ENCODE peak calls at places on chromosome 9, in six cellular contexts. L is PC-3; U is neural progenitor cell; T is testis; O is IMR-90; P is CD8-positive, alpha-beta T cell. Y is an unnamed sample. For H3K4me1 and H3K36me3, the result is how much of the 10 kb centered on the place peaks cover.

GRCh38 chr9:4425358-4426045 is 64.8 kb upstream of the SLC1A1 start:
- DNase-seq in L (no peak), U (no peak), T (no peak), O (no peak), P (no peak), Y (no peak)

GRCh38 chr9:33799928-33800689 is 4.7 kb downstream of the PRSS3 start:
- DNase-seq in L (no peak), U (no peak), T (no peak), O (no peak), P (no peak), Y (no peak)

GRCh38 chr9:137968235-137968634 is 90.7 kb downstream of the CACNA1B start:
- DNase-seq in L (no peak), U (peak), T (no peak), O (no peak), P (no peak), Y (no peak)

GRCh38 chr9:37999501-38000189 is 69.4 kb downstream of the SHB start:
- DNase-seq in L (peak), U (peak), T (no peak), O (peak), P (no peak), Y (no peak)

GRCh38 chr9:34869390-34869789 is 88.7 kb upstream of the PHF24 start:
- DNase-seq in L (peak), U (peak), T (peak), O (peak), P (no peak), Y (no peak)

GRCh38 chr9:4022435-4023067 is 277.3 kb downstream of the GLIS3 start:
- DNase-seq in L (peak), U (no peak), T (no peak), O (peak), P (no peak), Y (no peak)

GRCh38 chr9:76759726-76760125 is 4.5 kb upstream of the PCA3 start:
- DNase-seq in L (no peak), U (no peak), T (no peak), O (no peak), P (no peak), Y (no peak)

GRCh38 chr9:70049672-70050271 is 6.1 kb downstream of the MAMDC2 start:
- DNase-seq in L (no peak), U (no peak), T (peak), O (peak), P (no peak), Y (no peak)

GRCh38 chr9:20015427-20015931 is 226.6 kb upstream of the SLC24A2 start:
- DNase-seq in L (no peak), U (no peak), T (no peak), O (no peak), P (no peak), Y (no peak)

GRCh38 chr9:35748858-35749514 is at the start of the genes GBA2 and RGP1:
- DNase-seq in L (peak), U (peak), T (peak), O (peak), P (peak), Y (peak)

GRCh38 chr9:12817702-12818101 is 42.9 kb downstream of the LURAP1L start:
- DNase-seq in L (peak), U (no peak), T (no peak), O (peak), P (no peak), Y (no peak)

GRCh38 chr9:123660691-123661090 is 269.2 kb downstream of the DENND1A start:
- DNase-seq in L (no peak), U (no peak), T (no peak), O (no peak), P (no peak), Y (no peak)

GRCh38 chr9:133463864-133464615 is 4.3 kb downstream of the CACFD1 start:
- DNase-seq in L (no peak), U (no peak), T (peak), O (no peak), P (no peak), Y (peak)

GRCh38 chr9:13083366-13083765 is 196.1 kb downstream of the MPDZ start:
- DNase-seq in L (peak), U (no peak), T (no peak), O (no peak), P (no peak), Y (no peak)

GRCh38 chr9:116506685-116507084 is 180.4 kb upstream of the TRIM32 start:
- DNase-seq in L (peak), U (no peak), T (no peak), O (peak), P (no peak), Y (no peak)

GRCh38 chr9:121510766-121511555 is 11.3 kb upstream of the GGTA1 start:
- DNase-seq in L (no peak), U (no peak), T (no peak), O (peak), P (no peak), Y (no peak)

GRCh38 chr9:128917151-128917849 is 3.5 kb upstream of the PHYHD1 start:
- DNase-seq in L (peak), U (no peak), T (peak), O (peak), P (no peak), Y (no peak)

GRCh38 chr9:74173284-74173683 is 323.9 kb upstream of the RORB start:
- DNase-seq in L (no peak), U (no peak), T (no peak), O (no peak), P (no peak), Y (no peak)

GRCh38 chr9:1001838-1002237 is 25.4 kb downstream of the DMRT3 start:
- DNase-seq in L (peak), U (no peak), T (no peak), O (no peak), P (no peak), Y (no peak)

GRCh38 chr9:124001445-124001799 is 10.1 kb upstream of the LHX2 start:
- DNase-seq in L (no peak), U (no peak), T (no peak), O (no peak), P (no peak), Y (no peak)

GRCh38 chr9:109242751-109243150 is 75.7 kb upstream of the FRRS1L start:
- DNase-seq in L (no peak), U (no peak), T (no peak), O (no peak), P (no peak), Y (no peak)

GRCh38 chr9:115191667-115192066 is 73.7 kb upstream of the TNC start:
- DNase-seq in L (no peak), U (peak), T (no peak), O (no peak), P (no peak), Y (no peak)

GRCh38 chr9:121989010-121989409 is 104.1 kb downstream of the TTLL11 start:
- DNase-seq in L (peak), U (peak), T (peak), O (peak), P (no peak), Y (peak)

GRCh38 chr9:95506692-95507455 is 9.9 kb downstream of the PTCH1 start:
- DNase-seq in L (peak), U (peak), T (peak), O (peak), P (peak), Y (peak)

GRCh38 chr9:123689701-123690428 is 240.1 kb downstream of the DENND1A start:
- DNase-seq in L (peak), U (no peak), T (no peak), O (no peak), P (no peak), Y (no peak)

GRCh38 chr9:122806661-122807060 is 6.7 kb downstream of the OR1K1 start:
- DNase-seq in L (no peak), U (no peak), T (no peak), O (no peak), P (no peak), Y (no peak)

GRCh38 chr9:34737677-34738260 is 27.8 kb upstream of the CCL21 start:
- DNase-seq in L (no peak), U (no peak), T (no peak), O (no peak), P (no peak), Y (no peak)

GRCh38 chr9:132562313-132562588 is 20.2 kb upstream of the BARHL1 start:
- DNase-seq in L (no peak), U (no peak), T (no peak), O (no peak), P (no peak), Y (no peak)

GRCh38 chr9:97591535-97591934 is 41.6 kb downstream of the TSTD2 start:
- DNase-seq in L (no peak), U (no peak), T (no peak), O (no peak), P (no peak), Y (no peak)

GRCh38 chr9:27473135-27473534 is 51.0 kb upstream of the IFNK start:
- DNase-seq in L (no peak), U (peak), T (peak), O (no peak), P (no peak), Y (no peak)

GRCh38 chr9:125189011-125189360 is 617 bp downstream of the PPP6C start:
- DNase-seq in L (no peak), U (peak), T (peak), O (no peak), P (peak), Y (peak)

GRCh38 chr9:16236882-16237281 is 633.6 kb downstream of the BNC2 start:
- DNase-seq in L (no peak), U (no peak), T (no peak), O (peak), P (no peak), Y (no peak)

GRCh38 chr9:16236326-16236725 is 634.1 kb downstream of the BNC2 start:
- DNase-seq in L (no peak), U (no peak), T (no peak), O (peak), P (no peak), Y (no peak)

GRCh38 chr9:16241231-16241630 is 629.2 kb downstream of the BNC2 start:
- DNase-seq in L (peak), U (no peak), T (no peak), O (peak), P (no peak), Y (no peak)

GRCh38 chr9:16243798-16244197 is 626.7 kb downstream of the BNC2 start:
- DNase-seq in L (no peak), U (peak), T (no peak), O (no peak), P (no peak), Y (no peak)

DNA sequence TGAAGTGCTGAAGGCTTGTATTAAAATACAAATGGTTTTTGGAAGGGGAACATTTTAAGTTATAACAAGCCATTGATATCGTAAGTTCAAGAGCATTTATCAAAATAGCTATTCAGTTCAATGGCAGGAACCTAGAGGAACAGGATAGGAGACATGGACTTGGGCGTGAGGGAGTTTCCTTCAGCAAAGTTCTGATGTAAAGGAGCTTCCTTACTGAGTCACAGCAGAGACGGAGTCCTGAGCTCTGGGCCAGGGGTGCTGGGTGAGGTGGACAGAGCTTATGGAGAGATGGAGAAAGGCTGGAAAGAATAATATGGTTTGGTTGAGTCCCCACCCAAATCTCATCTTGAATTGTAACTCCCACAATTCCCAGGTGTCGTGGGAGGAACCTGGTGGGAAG is 631.7 kb downstream of the BNC2 start:
- DNase-seq in L (no peak), U (no peak), T (no peak), O (no peak), P (no peak), Y (no peak)
- H3K4me3 ChIP-seq in L (no peak), U (no peak), T (no peak), O (no peak), P (no peak), Y (no peak)

DNA sequence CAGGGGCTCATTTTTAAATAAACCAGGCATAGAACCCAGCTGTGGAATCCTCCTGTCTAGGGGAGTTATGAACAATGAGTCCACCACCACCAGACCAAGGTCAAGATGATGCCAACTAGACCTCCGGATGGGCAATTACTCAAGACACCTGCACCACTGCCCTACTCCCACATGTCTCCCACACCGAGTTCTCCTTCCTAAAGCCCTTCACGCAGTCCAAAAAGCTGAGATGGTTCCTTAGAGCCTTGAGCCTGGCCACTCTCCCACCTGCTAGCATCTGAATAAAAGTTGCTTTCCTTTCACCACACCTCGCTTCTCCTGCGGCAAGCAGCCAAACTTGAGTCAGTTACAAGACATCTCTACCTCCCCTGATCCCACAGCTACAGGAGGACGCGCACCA is 15.4 kb upstream of the PPP1R26 start:
- DNase-seq in L (no peak), U (no peak), T (no peak), O (no peak), P (no peak), Y (no peak)
- H3K4me1 ChIP-seq in L (under half), U (under half), T (under half), O (under half), P (under half), Y (under half)

DNA sequence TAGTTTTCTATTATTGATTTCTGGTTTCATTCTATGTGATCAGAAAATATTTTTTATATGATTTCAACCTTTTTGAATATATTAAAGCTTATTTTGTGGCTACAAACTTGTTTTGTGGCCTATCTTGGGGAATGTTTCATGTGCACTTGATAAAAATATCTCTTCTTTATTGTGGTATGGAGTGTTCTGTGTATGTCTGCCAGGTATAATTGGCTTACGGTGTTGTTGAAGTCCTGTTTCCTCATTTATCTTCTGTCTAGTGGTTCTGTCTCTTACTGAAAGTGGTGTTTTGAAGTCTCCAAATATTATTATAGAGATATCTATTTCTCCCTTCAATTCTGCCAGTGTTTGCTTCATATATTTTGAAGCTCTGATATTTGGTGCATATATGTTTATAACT is 9.6 kb downstream of the CARD19 start:
- DNase-seq in L (no peak), U (no peak), T (no peak), O (no peak), P (no peak), Y (no peak)
- H3K36me3 ChIP-seq in L (under half), U (under half), T (under half), O (under half), P (under half), Y (under half)

GRCh38 chr9:87665516-87665915 is 60.4 kb upstream of the CTSL start:
- DNase-seq in L (no peak), U (no peak), T (no peak), O (no peak), P (no peak), Y (no peak)

GRCh38 chr9:87664153-87665060 is 61.5 kb upstream of the CTSL start:
- DNase-seq in L (no peak), U (no peak), T (no peak), O (no peak), P (no peak), Y (no peak)

GRCh38 chr9:87661241-87661640 is 64.7 kb upstream of the CTSL start:
- DNase-seq in L (no peak), U (no peak), T (no peak), O (no peak), P (no peak), Y (no peak)

GRCh38 chr9:87662808-87663528 is 63.0 kb upstream of the CTSL start:
- DNase-seq in L (peak), U (peak), T (peak), O (peak), P (no peak), Y (peak)

DNA sequence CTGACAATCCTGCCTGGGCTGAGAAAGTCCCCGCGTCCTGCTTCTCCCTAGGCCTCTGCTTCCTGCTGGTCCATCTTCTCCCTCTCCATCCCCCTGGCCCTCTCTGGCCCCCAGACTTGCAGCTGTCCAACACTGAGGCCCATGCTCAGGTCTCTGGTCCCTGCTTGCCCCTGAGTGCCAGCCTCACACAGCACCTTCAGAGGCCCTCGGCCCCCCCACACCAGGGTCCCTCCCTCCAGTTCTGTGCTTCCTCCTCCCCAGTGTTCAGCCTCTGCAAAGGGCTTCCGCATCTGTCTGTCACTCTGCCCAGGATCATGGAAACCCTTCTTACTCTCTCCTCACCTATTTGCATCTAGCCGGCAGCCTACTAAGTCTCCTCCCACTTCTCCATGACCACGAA is 62.4 kb upstream of the CTSL start:
- DNase-seq in L (no peak), U (no peak), T (no peak), O (no peak), P (no peak), Y (no peak)
- H3K4me3 ChIP-seq in L (no peak), U (no peak), T (no peak), O (no peak), P (no peak), Y (no peak)

GRCh38 chr9:78297672-78297961 is 692 bp downstream of the PSAT1 start:
- DNase-seq in L (no peak), U (no peak), T (peak), O (peak), P (no peak), Y (no peak)

GRCh38 chr9:78295731-78296130 is 1.2 kb upstream of the PSAT1 start:
- DNase-seq in L (no peak), U (peak), T (no peak), O (no peak), P (no peak), Y (no peak)

GRCh38 chr9:78298046-78298511 is 1.2 kb downstream of the PSAT1 start:
- DNase-seq in L (peak), U (peak), T (peak), O (no peak), P (no peak), Y (peak)

GRCh38 chr9:78296208-78296892 is 575 bp upstream of the PSAT1 start:
- DNase-seq in L (peak), U (peak), T (peak), O (peak), P (no peak), Y (peak)

GRCh38 chr9:78296893-78297671 is at the start of gene PSAT1:
- DNase-seq in L (peak), U (peak), T (peak), O (peak), P (peak), Y (peak)
- H3K4me1 ChIP-seq in L (under half), U (under half), T (under half), O (under half), P (under half), Y (under half)

GRCh38 chr9:92236915-92237314 is 56.6 kb downstream of the IARS1 start:
- DNase-seq in L (no peak), U (no peak), T (no peak), O (no peak), P (no peak), Y (no peak)
- H3K36me3 ChIP-seq in L (under half), U (under half), T (under half), O (under half), P (under half), Y (half or more)

GRCh38 chr9:130443840-130444492 is 795 bp upstream of the ASS1 start:
- DNase-seq in L (no peak), U (no peak), T (no peak), O (no peak), P (no peak), Y (no peak)
- H3K4me3 ChIP-seq in L (peak), U (peak), T (peak), O (no peak), P (no peak), Y (peak)